ENCODE peak calls at places on chromosomes 5 and 9, in ten cellular contexts. B is WTC11, A is choroid plexus epithelial cell, K is AG04449, D is PC-3, L is astrocyte of the spinal cord, T is fibroblast of the aortic adventitia, I is astrocyte of the cerebellum, O is endothelial cell, Z is psoas muscle. M is an unnamed sample.

GRCh38 chr9:125888220-125888619 is 141.0 kb downstream of the PBX3 start:
- DNase-seq in B (no peak), A (no peak), K (no peak), D (no peak), L (no peak), T (no peak), I (no peak), O (no peak), Z (no peak), M (no peak)

GRCh38 chr9:131727184-131727785 is 12.6 kb downstream of the RAPGEF1 start:
- DNase-seq in B (no peak), A (peak), K (no peak), D (no peak), L (peak), T (peak), I (no peak), O (no peak), Z (peak), M (no peak)

GRCh38 chr9:134670042-134670525 is 28.5 kb downstream of the COL5A1 start:
- DNase-seq in B (no peak), A (peak), K (peak), D (peak), L (peak), T (peak), I (peak), O (no peak), Z (no peak), M (no peak)

GRCh38 chr9:122340161-122340560 is 30.7 kb upstream of the PTGS1 start:
- DNase-seq in B (no peak), A (no peak), K (no peak), D (no peak), L (no peak), T (no peak), I (no peak), O (no peak), Z (no peak), M (no peak)

GRCh38 chr5:179698935-179699639 is at the start of gene CANX:
- DNase-seq in B (no peak), A (no peak), K (no peak), D (no peak), L (peak), T (no peak), I (no peak), O (no peak), Z (no peak), M (no peak)

GRCh38 chr5:74977475-74977874 is 74.9 kb downstream of the GCNT4 start:
- DNase-seq in B (no peak), A (peak), K (no peak), D (no peak), L (no peak), T (no peak), I (no peak), O (no peak), Z (no peak), M (no peak)

GRCh38 chr9:8855046-8855445 is 1055.5 kb upstream of the DMAC1 start:
- DNase-seq in B (no peak), A (peak), K (no peak), D (no peak), L (peak), T (peak), I (no peak), O (no peak), Z (no peak), M (no peak)

GRCh38 chr5:16467363-16468219 is 2.0 kb upstream of the ZNF622 start:
- DNase-seq in B (no peak), A (peak), K (no peak), D (peak), L (peak), T (peak), I (no peak), O (no peak), Z (no peak), M (no peak)

GRCh38 chr9:109779711-109780452 is at the start of gene PALM2AKAP2:
- DNase-seq in B (peak), A (peak), K (no peak), D (peak), L (peak), T (peak), I (no peak), O (peak), Z (peak), M (no peak)

GRCh38 chr5:139091439-139092156 is 106.6 kb downstream of the SIL1 start:
- DNase-seq in B (no peak), A (peak), K (no peak), D (no peak), L (peak), T (peak), I (no peak), O (no peak), Z (no peak), M (no peak)

GRCh38 chr5:149747141-149747832 is 17.2 kb downstream of the PPARGC1B start:
- DNase-seq in B (no peak), A (no peak), K (no peak), D (peak), L (no peak), T (no peak), I (no peak), O (no peak), Z (peak), M (no peak)

GRCh38 chr5:9343146-9343850 is 202.6 kb downstream of the SEMA5A start:
- DNase-seq in B (no peak), A (peak), K (no peak), D (peak), L (peak), T (peak), I (no peak), O (no peak), Z (no peak), M (no peak)

GRCh38 chr9:1732670-1733069 is 282.5 kb upstream of the SMARCA2 start:
- DNase-seq in B (no peak), A (peak), K (no peak), D (peak), L (no peak), T (no peak), I (no peak), O (no peak), Z (no peak), M (no peak)
- TF ChIP-seq CTCF in B (no peak), A (peak), K (no peak), D (peak), L (no peak), T (no peak), I (no peak), O (no peak), Z (no peak), M (no peak)

GRCh38 chr9:136614967-136615623 is 47.6 kb upstream of the EGFL7 start:
- DNase-seq in B (peak), A (no peak), K (no peak), D (no peak), L (peak), T (no peak), I (no peak), O (no peak), Z (no peak), M (no peak)
- TF ChIP-seq CTCF in B (no peak), A (no peak), K (no peak), D (no peak), L (peak), T (no peak), I (no peak), O (no peak), Z (no peak), M (no peak)

DNA sequence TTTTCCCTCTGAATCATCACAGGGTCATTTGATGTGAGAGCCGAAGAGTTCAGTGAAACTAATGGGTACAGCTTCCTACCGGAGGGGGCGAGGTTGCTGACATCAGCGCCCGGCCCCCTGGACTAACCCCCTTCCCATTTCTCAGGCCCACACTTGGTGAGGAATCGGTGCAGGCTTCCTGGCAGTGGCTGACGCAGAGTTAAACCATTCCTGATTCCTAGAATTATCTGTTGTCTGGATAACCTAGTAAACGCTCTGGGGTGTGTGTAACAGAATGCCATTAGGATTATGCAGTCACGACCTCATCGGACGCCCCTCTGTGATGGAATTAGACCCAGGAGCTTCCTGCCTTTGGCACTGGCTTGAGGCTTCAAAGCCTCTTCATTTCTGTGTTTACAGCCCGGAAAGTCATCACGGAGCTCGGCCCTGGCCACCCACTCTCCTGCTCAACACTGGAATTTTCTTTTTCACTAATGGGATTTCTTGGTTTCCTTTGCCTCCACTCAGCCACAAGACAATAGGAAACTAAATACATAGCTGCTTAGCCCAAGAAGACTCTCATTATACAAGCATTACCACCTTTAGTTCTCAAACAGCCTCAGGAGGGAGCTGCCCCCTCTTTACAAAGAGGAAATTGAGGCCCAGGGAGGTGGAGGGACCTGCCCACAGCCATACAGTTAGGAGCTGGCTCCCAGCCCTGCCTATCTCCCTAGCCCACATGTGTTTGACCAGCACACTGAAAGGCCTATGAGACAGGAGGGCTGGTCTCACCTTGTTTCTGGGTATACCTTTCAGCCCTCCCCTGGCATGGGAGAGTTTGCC is 61.3 kb upstream of the RPL26L1 start:
- DNase-seq in B (no peak), A (peak), K (peak), D (peak), L (peak), T (peak), I (peak), O (no peak), Z (peak), M (no peak)
- TF ChIP-seq CTCF in B (no peak), A (peak), K (no peak), D (no peak), L (peak), T (peak), I (peak), O (no peak), Z (no peak), M (no peak)

GRCh38 chr5:143964919-143965318 is 153.0 kb downstream of the HMHB1 start:
- DNase-seq in B (no peak), A (peak), K (no peak), D (peak), L (no peak), T (no peak), I (no peak), O (no peak), Z (no peak), M (no peak)

GRCh38 chr5:143972068-143972467 is 160.1 kb downstream of the HMHB1 start:
- DNase-seq in B (no peak), A (no peak), K (no peak), D (no peak), L (no peak), T (no peak), I (no peak), O (no peak), Z (no peak), M (no peak)

GRCh38 chr5:143966280-143966679 is 154.3 kb downstream of the HMHB1 start:
- DNase-seq in B (no peak), A (no peak), K (no peak), D (no peak), L (no peak), T (no peak), I (no peak), O (no peak), Z (no peak), M (no peak)

DNA sequence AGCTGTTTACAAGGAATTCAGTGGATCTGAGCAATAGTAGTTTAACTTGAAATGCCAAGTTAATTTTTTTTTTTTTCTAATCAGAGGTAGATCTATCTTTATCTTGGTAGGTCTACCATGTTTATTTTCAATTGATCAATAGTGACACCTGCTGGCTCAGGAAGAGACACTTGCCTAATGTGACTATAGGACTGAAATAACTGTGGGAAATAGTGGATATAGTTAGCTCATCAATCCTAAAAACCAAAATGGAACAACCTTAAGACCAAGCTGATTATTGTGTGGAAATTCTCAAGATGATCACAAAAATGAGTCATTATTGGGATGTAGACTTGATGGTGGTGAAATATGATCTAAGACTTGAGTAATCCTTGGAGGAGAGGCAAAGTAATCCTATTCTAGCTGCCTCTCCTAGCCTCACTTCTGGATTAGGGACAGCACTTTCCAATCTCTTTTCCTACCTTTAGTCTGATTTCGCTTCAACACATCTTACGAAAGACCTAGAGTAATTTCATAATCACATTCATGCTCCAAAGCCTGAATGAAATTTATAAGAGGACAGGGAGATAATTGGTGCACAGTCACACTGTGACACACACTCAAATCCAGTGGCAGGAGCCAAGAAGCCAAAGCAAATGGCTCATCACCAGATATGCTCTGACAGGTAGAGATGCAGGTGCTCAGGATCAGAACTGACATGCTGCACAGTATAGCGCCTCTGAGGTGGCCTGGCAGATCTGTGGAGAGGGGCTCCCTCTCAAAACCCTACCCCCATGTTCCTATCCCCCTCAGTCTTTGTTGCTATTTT is 156.3 kb downstream of the HMHB1 start:
- DNase-seq in B (no peak), A (peak), K (no peak), D (peak), L (peak), T (peak), I (peak), O (no peak), Z (no peak), M (no peak)
- TF ChIP-seq CTCF in B (no peak), A (peak), K (peak), D (peak), L (peak), T (peak), I (peak), O (peak), Z (peak), M (no peak)

M was measured in natural killer cell.